ENCODE peak calls at places on chromosomes 5 and 9, in ten cellular contexts. One of them, this sample, is unnamed.

GRCh38 chr9:131404987-131405386 is 11.1 kb downstream of the PRRC2B start:
- DNase-seq in GM23248: no peak
- DNase-seq in HT-29: no peak
- DNase-seq in HFF-Myc: no peak
- DNase-seq in IMR-90: no peak
- DNase-seq in AG09319: no peak
- DNase-seq in foreskin fibroblast: no peak
- DNase-seq in naive thymus-derived CD4-positive, alpha-beta T cell: no peak
- DNase-seq in stimulated activated CD8-positive, alpha-beta memory T cell treated with anti-CD3 and anti-CD28 coated beads, Interleukin-15, amount 100 ng/mL, for 24 hours: no peak
- DNase-seq in C1 segment of cervical spinal cord: no peak
- DNase-seq in this sample: no peak

GRCh38 chr5:159156839-159157238 is 52.5 kb downstream of the RNF145 start:
- DNase-seq in AG09319: peak
- DNase-seq in stimulated activated CD8-positive, alpha-beta memory T cell treated with anti-CD3 and anti-CD28 coated beads, Interleukin-15, amount 100 ng/mL, for 24 hours: no peak
- DNase-seq in IMR-90: peak
- DNase-seq in HT-29: peak
- DNase-seq in naive thymus-derived CD4-positive, alpha-beta T cell: peak
- DNase-seq in HFF-Myc: peak
- DNase-seq in GM23248: peak
- DNase-seq in foreskin fibroblast: peak
- DNase-seq in C1 segment of cervical spinal cord: no peak
- DNase-seq in this sample: peak

GRCh38 chr9:33459115-33459514 is 11.7 kb upstream of the AQP3 start:
- DNase-seq in stimulated activated CD8-positive, alpha-beta memory T cell treated with anti-CD3 and anti-CD28 coated beads, Interleukin-15, amount 100 ng/mL, for 24 hours: no peak
- DNase-seq in AG09319: no peak
- DNase-seq in naive thymus-derived CD4-positive, alpha-beta T cell: no peak
- DNase-seq in foreskin fibroblast: no peak
- DNase-seq in GM23248: no peak
- DNase-seq in IMR-90: no peak
- DNase-seq in HFF-Myc: no peak
- DNase-seq in HT-29: no peak
- DNase-seq in C1 segment of cervical spinal cord: no peak
- DNase-seq in this sample: no peak

GRCh38 chr9:14479187-14479586 is 165.2 kb upstream of the NFIB start:
- DNase-seq in IMR-90: no peak
- DNase-seq in foreskin fibroblast: no peak
- DNase-seq in HFF-Myc: no peak
- DNase-seq in naive thymus-derived CD4-positive, alpha-beta T cell: no peak
- DNase-seq in GM23248: no peak
- DNase-seq in AG09319: no peak
- DNase-seq in C1 segment of cervical spinal cord: no peak
- DNase-seq in HT-29: no peak
- DNase-seq in stimulated activated CD8-positive, alpha-beta memory T cell treated with anti-CD3 and anti-CD28 coated beads, Interleukin-15, amount 100 ng/mL, for 24 hours: no peak
- DNase-seq in this sample: no peak

GRCh38 chr5:15787676-15788075 is 287.7 kb downstream of the FBXL7 start:
- DNase-seq in AG09319: no peak
- DNase-seq in GM23248: no peak
- DNase-seq in IMR-90: no peak
- DNase-seq in foreskin fibroblast: no peak
- DNase-seq in C1 segment of cervical spinal cord: no peak
- DNase-seq in HFF-Myc: no peak
- DNase-seq in HT-29: no peak
- DNase-seq in stimulated activated CD8-positive, alpha-beta memory T cell treated with anti-CD3 and anti-CD28 coated beads, Interleukin-15, amount 100 ng/mL, for 24 hours: no peak
- DNase-seq in naive thymus-derived CD4-positive, alpha-beta T cell: no peak
- DNase-seq in this sample: no peak

GRCh38 chr5:127006711-127007110 is 23.6 kb downstream of the MARCHF3 start:
- DNase-seq in stimulated activated CD8-positive, alpha-beta memory T cell treated with anti-CD3 and anti-CD28 coated beads, Interleukin-15, amount 100 ng/mL, for 24 hours: no peak
- DNase-seq in foreskin fibroblast: no peak
- DNase-seq in naive thymus-derived CD4-positive, alpha-beta T cell: no peak
- DNase-seq in GM23248: peak
- DNase-seq in AG09319: no peak
- DNase-seq in HT-29: no peak
- DNase-seq in C1 segment of cervical spinal cord: no peak
- DNase-seq in IMR-90: peak
- DNase-seq in HFF-Myc: no peak
- DNase-seq in this sample: no peak

GRCh38 chr9:114035221-114035844 is 42.8 kb downstream of the AMBP start:
- DNase-seq in foreskin fibroblast: no peak
- DNase-seq in stimulated activated CD8-positive, alpha-beta memory T cell treated with anti-CD3 and anti-CD28 coated beads, Interleukin-15, amount 100 ng/mL, for 24 hours: no peak
- DNase-seq in HT-29: no peak
- DNase-seq in HFF-Myc: no peak
- DNase-seq in naive thymus-derived CD4-positive, alpha-beta T cell: no peak
- DNase-seq in IMR-90: no peak
- DNase-seq in AG09319: no peak
- DNase-seq in GM23248: no peak
- DNase-seq in C1 segment of cervical spinal cord: no peak
- DNase-seq in this sample: no peak

GRCh38 chr5:132456553-132457361 is 33.8 kb downstream of the IRF1 start:
- DNase-seq in AG09319: no peak
- DNase-seq in HT-29: peak
- DNase-seq in naive thymus-derived CD4-positive, alpha-beta T cell: peak
- DNase-seq in GM23248: peak
- DNase-seq in foreskin fibroblast: no peak
- DNase-seq in C1 segment of cervical spinal cord: no peak
- DNase-seq in IMR-90: no peak
- DNase-seq in HFF-Myc: no peak
- DNase-seq in stimulated activated CD8-positive, alpha-beta memory T cell treated with anti-CD3 and anti-CD28 coated beads, Interleukin-15, amount 100 ng/mL, for 24 hours: no peak
- DNase-seq in this sample: no peak

GRCh38 chr9:74609671-74610416 is 112.7 kb downstream of the RORB start:
- DNase-seq in IMR-90: no peak
- DNase-seq in AG09319: no peak
- DNase-seq in C1 segment of cervical spinal cord: no peak
- DNase-seq in HFF-Myc: no peak
- DNase-seq in HT-29: no peak
- DNase-seq in naive thymus-derived CD4-positive, alpha-beta T cell: no peak
- DNase-seq in stimulated activated CD8-positive, alpha-beta memory T cell treated with anti-CD3 and anti-CD28 coated beads, Interleukin-15, amount 100 ng/mL, for 24 hours: no peak
- DNase-seq in GM23248: no peak
- DNase-seq in foreskin fibroblast: no peak
- DNase-seq in this sample: no peak

GRCh38 chr5:25754895-25755294 is 1110.1 kb upstream of the CDH10 start:
- DNase-seq in stimulated activated CD8-positive, alpha-beta memory T cell treated with anti-CD3 and anti-CD28 coated beads, Interleukin-15, amount 100 ng/mL, for 24 hours: no peak
- DNase-seq in IMR-90: no peak
- DNase-seq in GM23248: no peak
- DNase-seq in naive thymus-derived CD4-positive, alpha-beta T cell: no peak
- DNase-seq in HT-29: no peak
- DNase-seq in HFF-Myc: peak
- DNase-seq in AG09319: no peak
- DNase-seq in C1 segment of cervical spinal cord: no peak
- DNase-seq in foreskin fibroblast: no peak
- DNase-seq in this sample: no peak

GRCh38 chr9:87596862-87597261 is 99.2 kb downstream of the DAPK1 start:
- DNase-seq in HFF-Myc: no peak
- DNase-seq in AG09319: no peak
- DNase-seq in IMR-90: no peak
- DNase-seq in GM23248: no peak
- DNase-seq in stimulated activated CD8-positive, alpha-beta memory T cell treated with anti-CD3 and anti-CD28 coated beads, Interleukin-15, amount 100 ng/mL, for 24 hours: no peak
- DNase-seq in HT-29: no peak
- DNase-seq in C1 segment of cervical spinal cord: no peak
- DNase-seq in foreskin fibroblast: no peak
- DNase-seq in naive thymus-derived CD4-positive, alpha-beta T cell: no peak
- DNase-seq in this sample: no peak

GRCh38 chr9:110207071-110207923 is 662 bp downstream of the C9orf152 start:
- DNase-seq in GM23248: no peak
- DNase-seq in HT-29: peak
- DNase-seq in AG09319: no peak
- DNase-seq in stimulated activated CD8-positive, alpha-beta memory T cell treated with anti-CD3 and anti-CD28 coated beads, Interleukin-15, amount 100 ng/mL, for 24 hours: no peak
- DNase-seq in IMR-90: no peak
- DNase-seq in foreskin fibroblast: no peak
- DNase-seq in naive thymus-derived CD4-positive, alpha-beta T cell: no peak
- DNase-seq in C1 segment of cervical spinal cord: no peak
- DNase-seq in HFF-Myc: no peak
- DNase-seq in this sample: no peak

GRCh38 chr9:133489253-133490190 is 10.6 kb upstream of the SLC2A6 start:
- DNase-seq in C1 segment of cervical spinal cord: no peak
- DNase-seq in naive thymus-derived CD4-positive, alpha-beta T cell: no peak
- DNase-seq in AG09319: no peak
- DNase-seq in GM23248: no peak
- DNase-seq in HFF-Myc: no peak
- DNase-seq in IMR-90: peak
- DNase-seq in stimulated activated CD8-positive, alpha-beta memory T cell treated with anti-CD3 and anti-CD28 coated beads, Interleukin-15, amount 100 ng/mL, for 24 hours: no peak
- DNase-seq in foreskin fibroblast: no peak
- DNase-seq in HT-29: no peak
- DNase-seq in this sample: no peak

GRCh38 chr5:28580616-28581015 is 1542.2 kb upstream of the CDH9 start:
- DNase-seq in stimulated activated CD8-positive, alpha-beta memory T cell treated with anti-CD3 and anti-CD28 coated beads, Interleukin-15, amount 100 ng/mL, for 24 hours: no peak
- DNase-seq in foreskin fibroblast: no peak
- DNase-seq in HT-29: no peak
- DNase-seq in GM23248: no peak
- DNase-seq in AG09319: no peak
- DNase-seq in C1 segment of cervical spinal cord: no peak
- DNase-seq in naive thymus-derived CD4-positive, alpha-beta T cell: no peak
- DNase-seq in IMR-90: no peak
- DNase-seq in HFF-Myc: no peak
- DNase-seq in this sample: no peak

GRCh38 chr5:178839319-178839704 is 20.4 kb upstream of the ZNF354B start:
- DNase-seq in naive thymus-derived CD4-positive, alpha-beta T cell: no peak
- DNase-seq in HT-29: peak
- DNase-seq in C1 segment of cervical spinal cord: no peak
- DNase-seq in HFF-Myc: no peak
- DNase-seq in stimulated activated CD8-positive, alpha-beta memory T cell treated with anti-CD3 and anti-CD28 coated beads, Interleukin-15, amount 100 ng/mL, for 24 hours: no peak
- DNase-seq in GM23248: peak
- DNase-seq in foreskin fibroblast: no peak
- DNase-seq in AG09319: no peak
- DNase-seq in IMR-90: no peak
- DNase-seq in this sample: no peak

GRCh38 chr5:69167488-69167845 is 517 bp downstream of the CCNB1 start:
- DNase-seq in AG09319: no peak
- DNase-seq in stimulated activated CD8-positive, alpha-beta memory T cell treated with anti-CD3 and anti-CD28 coated beads, Interleukin-15, amount 100 ng/mL, for 24 hours: no peak
- DNase-seq in HFF-Myc: no peak
- DNase-seq in GM23248: peak
- DNase-seq in IMR-90: no peak
- DNase-seq in foreskin fibroblast: no peak
- DNase-seq in naive thymus-derived CD4-positive, alpha-beta T cell: no peak
- DNase-seq in C1 segment of cervical spinal cord: no peak
- DNase-seq in HT-29: peak
- DNase-seq in this sample: no peak

GRCh38 chr5:50666261-50667078 is at the start of gene PARP8:
- DNase-seq in HFF-Myc: no peak
- DNase-seq in foreskin fibroblast: peak
- DNase-seq in C1 segment of cervical spinal cord: peak
- DNase-seq in naive thymus-derived CD4-positive, alpha-beta T cell: peak
- DNase-seq in AG09319: peak
- DNase-seq in GM23248: peak
- DNase-seq in HT-29: peak
- DNase-seq in IMR-90: peak
- DNase-seq in stimulated activated CD8-positive, alpha-beta memory T cell treated with anti-CD3 and anti-CD28 coated beads, Interleukin-15, amount 100 ng/mL, for 24 hours: peak
- DNase-seq in this sample: peak

GRCh38 chr5:132751971-132752580 is 4.8 kb downstream of the CCNI2 start:
- DNase-seq in stimulated activated CD8-positive, alpha-beta memory T cell treated with anti-CD3 and anti-CD28 coated beads, Interleukin-15, amount 100 ng/mL, for 24 hours: no peak
- DNase-seq in foreskin fibroblast: no peak
- DNase-seq in HT-29: no peak
- DNase-seq in naive thymus-derived CD4-positive, alpha-beta T cell: no peak
- DNase-seq in HFF-Myc: no peak
- DNase-seq in GM23248: no peak
- DNase-seq in IMR-90: no peak
- DNase-seq in AG09319: no peak
- DNase-seq in C1 segment of cervical spinal cord: no peak
- DNase-seq in this sample: no peak

GRCh38 chr9:81669011-81669739 is 20.2 kb downstream of the TLE1 start:
- DNase-seq in HFF-Myc: no peak
- DNase-seq in AG09319: no peak
- DNase-seq in foreskin fibroblast: no peak
- DNase-seq in stimulated activated CD8-positive, alpha-beta memory T cell treated with anti-CD3 and anti-CD28 coated beads, Interleukin-15, amount 100 ng/mL, for 24 hours: no peak
- DNase-seq in C1 segment of cervical spinal cord: no peak
- DNase-seq in GM23248: no peak
- DNase-seq in naive thymus-derived CD4-positive, alpha-beta T cell: no peak
- DNase-seq in IMR-90: peak
- DNase-seq in HT-29: no peak
- DNase-seq in this sample: no peak

GRCh38 chr5:144487761-144488160 is 317.1 kb downstream of the KCTD16 start:
- DNase-seq in C1 segment of cervical spinal cord: no peak
- DNase-seq in foreskin fibroblast: no peak
- DNase-seq in naive thymus-derived CD4-positive, alpha-beta T cell: no peak
- DNase-seq in GM23248: peak
- DNase-seq in stimulated activated CD8-positive, alpha-beta memory T cell treated with anti-CD3 and anti-CD28 coated beads, Interleukin-15, amount 100 ng/mL, for 24 hours: no peak
- DNase-seq in IMR-90: no peak
- DNase-seq in HT-29: no peak
- DNase-seq in AG09319: no peak
- DNase-seq in HFF-Myc: no peak
- DNase-seq in this sample: no peak

GRCh38 chr5:151284392-151284967 is 19.1 kb downstream of the SLC36A3 start:
- DNase-seq in IMR-90: no peak
- DNase-seq in HT-29: no peak
- DNase-seq in C1 segment of cervical spinal cord: no peak
- DNase-seq in foreskin fibroblast: no peak
- DNase-seq in AG09319: no peak
- DNase-seq in naive thymus-derived CD4-positive, alpha-beta T cell: no peak
- DNase-seq in GM23248: no peak
- DNase-seq in HFF-Myc: no peak
- DNase-seq in stimulated activated CD8-positive, alpha-beta memory T cell treated with anti-CD3 and anti-CD28 coated beads, Interleukin-15, amount 100 ng/mL, for 24 hours: no peak
- DNase-seq in this sample: no peak

GRCh38 chr5:6585939-6586646 is 46.8 kb downstream of the NSUN2 start:
- DNase-seq in stimulated activated CD8-positive, alpha-beta memory T cell treated with anti-CD3 and anti-CD28 coated beads, Interleukin-15, amount 100 ng/mL, for 24 hours: no peak
- DNase-seq in IMR-90: no peak
- DNase-seq in GM23248: no peak
- DNase-seq in HT-29: no peak
- DNase-seq in C1 segment of cervical spinal cord: no peak
- DNase-seq in naive thymus-derived CD4-positive, alpha-beta T cell: no peak
- DNase-seq in AG09319: no peak
- DNase-seq in HFF-Myc: no peak
- DNase-seq in foreskin fibroblast: no peak
- DNase-seq in this sample: no peak

GRCh38 chr5:169742773-169743296 is 105.8 kb downstream of the DOCK2 start:
- DNase-seq in naive thymus-derived CD4-positive, alpha-beta T cell: no peak
- DNase-seq in AG09319: peak
- DNase-seq in C1 segment of cervical spinal cord: no peak
- DNase-seq in stimulated activated CD8-positive, alpha-beta memory T cell treated with anti-CD3 and anti-CD28 coated beads, Interleukin-15, amount 100 ng/mL, for 24 hours: no peak
- DNase-seq in IMR-90: peak
- DNase-seq in GM23248: peak
- DNase-seq in HFF-Myc: peak
- DNase-seq in foreskin fibroblast: peak
- DNase-seq in HT-29: no peak
- DNase-seq in this sample: no peak

GRCh38 chr5:134437340-134438267 is 25.9 kb upstream of the CDKN2AIPNL start:
- DNase-seq in foreskin fibroblast: no peak
- DNase-seq in GM23248: peak
- DNase-seq in HT-29: no peak
- DNase-seq in IMR-90: peak
- DNase-seq in AG09319: no peak
- DNase-seq in HFF-Myc: no peak
- DNase-seq in C1 segment of cervical spinal cord: no peak
- DNase-seq in stimulated activated CD8-positive, alpha-beta memory T cell treated with anti-CD3 and anti-CD28 coated beads, Interleukin-15, amount 100 ng/mL, for 24 hours: no peak
- DNase-seq in naive thymus-derived CD4-positive, alpha-beta T cell: no peak
- DNase-seq in this sample: no peak

GRCh38 chr5:116666901-116667300 is 92.3 kb upstream of the SEMA6A start:
- DNase-seq in foreskin fibroblast: no peak
- DNase-seq in naive thymus-derived CD4-positive, alpha-beta T cell: no peak
- DNase-seq in C1 segment of cervical spinal cord: no peak
- DNase-seq in HT-29: no peak
- DNase-seq in stimulated activated CD8-positive, alpha-beta memory T cell treated with anti-CD3 and anti-CD28 coated beads, Interleukin-15, amount 100 ng/mL, for 24 hours: no peak
- DNase-seq in GM23248: no peak
- DNase-seq in HFF-Myc: no peak
- DNase-seq in AG09319: no peak
- DNase-seq in IMR-90: no peak
- DNase-seq in this sample: no peak

This sample was measured in frontal cortex.